ENCODE peak calls at places on chromosome 18, in eight cellular contexts. Z, G, F, A, Q, K, P and I are unnamed samples.

GRCh38 chr18:65498605-65499004 is 252.2 kb upstream of the CDH7 start:
- DNase-seq in P (no peak), F (no peak), Z (no peak), K (no peak), A (no peak), G (no peak), Q (no peak), I (no peak)

GRCh38 chr18:80181642-80182461 is 65.5 kb downstream of the PARD6G start:
- DNase-seq in Q (no peak), F (no peak), P (no peak), G (peak), A (no peak), K (no peak), Z (no peak), I (no peak)

GRCh38 chr18:55780591-55781071 is 192.6 kb upstream of the TCF4 start:
- DNase-seq in Q (no peak), G (no peak), K (no peak), Z (no peak), P (no peak), F (peak), A (peak), I (no peak)

GRCh38 chr18:76209597-76209996 is 285.4 kb downstream of the ZNF516 start:
- DNase-seq in Z (no peak), A (peak), P (peak), F (peak), K (no peak), Q (no peak), G (no peak), I (no peak)

GRCh38 chr18:79875931-79876461 is 75.5 kb downstream of the SLC66A2 start:
- DNase-seq in P (no peak), K (no peak), Z (no peak), A (no peak), G (no peak), F (no peak), Q (peak), I (no peak)

GRCh38 chr18:7645756-7646155 is 78.6 kb downstream of the PTPRM start:
- DNase-seq in Q (no peak), G (peak), P (no peak), F (no peak), K (no peak), Z (no peak), A (no peak), I (no peak)

GRCh38 chr18:27609221-27609620 is 424.1 kb upstream of the CHST9 start:
- DNase-seq in F (no peak), A (no peak), Z (no peak), P (no peak), Q (no peak), G (peak), K (no peak), I (no peak)

GRCh38 chr18:74221081-74221480 is 70.7 kb downstream of the CYB5A start:
- DNase-seq in Q (no peak), F (no peak), K (no peak), P (no peak), G (no peak), Z (no peak), A (no peak), I (no peak)

GRCh38 chr18:51137891-51138290 is 59.6 kb downstream of the MEX3C start:
- DNase-seq in K (no peak), Q (no peak), P (no peak), G (no peak), A (no peak), F (no peak), Z (no peak), I (no peak)

GRCh38 chr18:52602820-52603219 is 262.8 kb downstream of the DCC start:
- DNase-seq in P (no peak), A (no peak), Q (no peak), K (no peak), Z (no peak), F (no peak), G (no peak), I (no peak)

GRCh38 chr18:23387265-23387664 is 65.8 kb upstream of the RIOK3 start:
- DNase-seq in Q (no peak), P (no peak), G (no peak), F (no peak), K (no peak), A (no peak), Z (no peak), I (no peak)

GRCh38 chr18:23032030-23032582 is 99.0 kb downstream of the RBBP8 start:
- DNase-seq in G (peak), Z (no peak), P (no peak), A (peak), F (peak), K (no peak), Q (no peak), I (no peak)

GRCh38 chr18:47750889-47751423 is 179.5 kb downstream of the SMAD2 start:
- DNase-seq in A (no peak), F (no peak), Q (no peak), P (no peak), G (no peak), K (no peak), Z (no peak), I (no peak)

GRCh38 chr18:67776929-67777328 is 260.4 kb upstream of the DSEL start:
- DNase-seq in A (peak), Z (no peak), F (peak), Q (no peak), G (no peak), K (no peak), P (no peak), I (no peak)

GRCh38 chr18:13453714-13454113 is 235.2 kb downstream of the LDLRAD4 start:
- DNase-seq in A (no peak), F (no peak), Q (no peak), P (no peak), Z (no peak), K (no peak), G (no peak), I (no peak)

GRCh38 chr18:13641551-13642439 is 84.6 kb downstream of the FAM210A start:
- DNase-seq in A (no peak), G (no peak), K (no peak), P (no peak), F (no peak), Z (peak), Q (no peak), I (no peak)